ENCODE peak calls at places on chromosomes 6 and 20, in eight cellular contexts. One of them, this sample, is unnamed.
A peak's percentile ranks its signal among the peaks of the same experiment; 100 is the strongest.

GRCh38 chr6:14951704-14952103 is 294.2 kb upstream of the JARID2 start:
- DNase-seq in psoas muscle: no peak
- DNase-seq in naive B cell: no peak
- DNase-seq in effector CD4-positive, alpha-beta T cell: no peak
- DNase-seq in NCI-H345: no peak
- DNase-seq in endothelial cell: no peak
- DNase-seq in iPS-NIHi11: no peak
- DNase-seq in fibroblast of mammary gland: no peak
- DNase-seq in this sample: peak; percentile 33

GRCh38 chr6:39451831-39452230 is 129.3 kb upstream of the KCNK16 start:
- DNase-seq in effector CD4-positive, alpha-beta T cell: no peak
- DNase-seq in endothelial cell: no peak
- DNase-seq in psoas muscle: no peak
- DNase-seq in NCI-H345: no peak
- DNase-seq in iPS-NIHi11: peak; percentile 19
- DNase-seq in naive B cell: no peak
- DNase-seq in fibroblast of mammary gland: peak; percentile 8
- DNase-seq in this sample: no peak

GRCh38 chr6:127199470-127199869 is 67.2 kb upstream of the RNF146 start:
- DNase-seq in NCI-H345: no peak
- DNase-seq in naive B cell: no peak
- DNase-seq in iPS-NIHi11: no peak
- DNase-seq in fibroblast of mammary gland: no peak
- DNase-seq in endothelial cell: no peak
- DNase-seq in psoas muscle: no peak
- DNase-seq in effector CD4-positive, alpha-beta T cell: no peak
- DNase-seq in this sample: no peak

GRCh38 chr20:21378259-21378658 is 19.1 kb downstream of the NKX2-4 start:
- DNase-seq in effector CD4-positive, alpha-beta T cell: no peak
- DNase-seq in psoas muscle: no peak
- DNase-seq in naive B cell: no peak
- DNase-seq in endothelial cell: no peak
- DNase-seq in NCI-H345: no peak
- DNase-seq in iPS-NIHi11: no peak
- DNase-seq in fibroblast of mammary gland: no peak
- DNase-seq in this sample: no peak

GRCh38 chr6:146950351-146950835 is 253.8 kb upstream of the STXBP5 start:
- DNase-seq in fibroblast of mammary gland: peak; percentile 25
- DNase-seq in NCI-H345: no peak
- DNase-seq in endothelial cell: peak; percentile 11
- DNase-seq in naive B cell: no peak
- DNase-seq in iPS-NIHi11: no peak
- DNase-seq in psoas muscle: no peak
- DNase-seq in effector CD4-positive, alpha-beta T cell: no peak
- DNase-seq in this sample: no peak

GRCh38 chr20:13996265-13996664 is 949 bp downstream of the MACROD2 start:
- DNase-seq in iPS-NIHi11: no peak
- DNase-seq in NCI-H345: peak; percentile 28
- DNase-seq in fibroblast of mammary gland: no peak
- DNase-seq in psoas muscle: no peak
- DNase-seq in endothelial cell: no peak
- DNase-seq in naive B cell: no peak
- DNase-seq in effector CD4-positive, alpha-beta T cell: no peak
- DNase-seq in this sample: no peak

GRCh38 chr20:37575884-37576283 is 48.2 kb upstream of the BLCAP start:
- DNase-seq in fibroblast of mammary gland: no peak
- DNase-seq in psoas muscle: no peak
- DNase-seq in effector CD4-positive, alpha-beta T cell: no peak
- DNase-seq in NCI-H345: no peak
- DNase-seq in iPS-NIHi11: peak; percentile 59
- DNase-seq in naive B cell: peak; percentile 26
- DNase-seq in endothelial cell: peak; percentile 28
- DNase-seq in this sample: no peak

GRCh38 chr20:57828696-57829095 is 118.9 kb upstream of the PMEPA1 start:
- DNase-seq in endothelial cell: no peak
- DNase-seq in iPS-NIHi11: no peak
- DNase-seq in NCI-H345: no peak
- DNase-seq in naive B cell: no peak
- DNase-seq in effector CD4-positive, alpha-beta T cell: no peak
- DNase-seq in psoas muscle: no peak
- DNase-seq in fibroblast of mammary gland: no peak
- DNase-seq in this sample: no peak

GRCh38 chr6:89640804-89641203 is 2.3 kb upstream of the LYRM2 start:
- DNase-seq in endothelial cell: no peak
- DNase-seq in effector CD4-positive, alpha-beta T cell: no peak
- DNase-seq in psoas muscle: no peak
- DNase-seq in iPS-NIHi11: no peak
- DNase-seq in NCI-H345: no peak
- DNase-seq in fibroblast of mammary gland: peak; percentile 34
- DNase-seq in naive B cell: no peak
- DNase-seq in this sample: no peak

GRCh38 chr6:71599366-71599765 is 287.0 kb upstream of the RIMS1 start:
- DNase-seq in endothelial cell: no peak
- DNase-seq in iPS-NIHi11: no peak
- DNase-seq in NCI-H345: no peak
- DNase-seq in naive B cell: no peak
- DNase-seq in effector CD4-positive, alpha-beta T cell: no peak
- DNase-seq in psoas muscle: no peak
- DNase-seq in fibroblast of mammary gland: no peak
- DNase-seq in this sample: no peak

GRCh38 chr6:14706378-14706929 is 539.4 kb upstream of the JARID2 start:
- DNase-seq in iPS-NIHi11: no peak
- DNase-seq in effector CD4-positive, alpha-beta T cell: no peak
- DNase-seq in NCI-H345: no peak
- DNase-seq in endothelial cell: no peak
- DNase-seq in fibroblast of mammary gland: peak; percentile 100
- DNase-seq in naive B cell: no peak
- DNase-seq in psoas muscle: peak; percentile 71
- DNase-seq in this sample: peak; percentile 74

GRCh38 chr20:60903325-60903958 is 348.6 kb upstream of the CDH4 start:
- DNase-seq in psoas muscle: no peak
- DNase-seq in effector CD4-positive, alpha-beta T cell: no peak
- DNase-seq in endothelial cell: no peak
- DNase-seq in fibroblast of mammary gland: no peak
- DNase-seq in NCI-H345: no peak
- DNase-seq in iPS-NIHi11: no peak
- DNase-seq in naive B cell: no peak
- DNase-seq in this sample: no peak

GRCh38 chr20:46406986-46407670 is 713 bp upstream of the ELMO2 start:
- DNase-seq in fibroblast of mammary gland: no peak
- DNase-seq in NCI-H345: peak; percentile 94
- DNase-seq in psoas muscle: peak; percentile 87
- DNase-seq in endothelial cell: peak; percentile 17
- DNase-seq in effector CD4-positive, alpha-beta T cell: peak; percentile 73
- DNase-seq in naive B cell: no peak
- DNase-seq in iPS-NIHi11: no peak
- DNase-seq in this sample: no peak

GRCh38 chr20:61956396-61957342 is 109.0 kb downstream of the TAF4 start:
- DNase-seq in psoas muscle: no peak
- DNase-seq in endothelial cell: peak; percentile 1
- DNase-seq in effector CD4-positive, alpha-beta T cell: no peak
- DNase-seq in iPS-NIHi11: no peak
- DNase-seq in NCI-H345: peak; percentile 44
- DNase-seq in naive B cell: no peak
- DNase-seq in fibroblast of mammary gland: peak; percentile 12
- DNase-seq in this sample: no peak

GRCh38 chr20:24963672-24964517 is 14.8 kb downstream of the CST7 start:
- DNase-seq in NCI-H345: no peak
- DNase-seq in iPS-NIHi11: no peak
- DNase-seq in effector CD4-positive, alpha-beta T cell: no peak
- DNase-seq in endothelial cell: no peak
- DNase-seq in psoas muscle: no peak
- DNase-seq in fibroblast of mammary gland: no peak
- DNase-seq in naive B cell: no peak
- DNase-seq in this sample: no peak

GRCh38 chr20:16491277-16491912 is 81.9 kb downstream of the KIF16B start:
- DNase-seq in psoas muscle: no peak
- DNase-seq in NCI-H345: no peak
- DNase-seq in effector CD4-positive, alpha-beta T cell: no peak
- DNase-seq in iPS-NIHi11: no peak
- DNase-seq in endothelial cell: no peak
- DNase-seq in naive B cell: no peak
- DNase-seq in fibroblast of mammary gland: peak; percentile 80
- DNase-seq in this sample: peak; percentile 39

GRCh38 chr6:108565893-108566292 is 5.2 kb downstream of the FOXO3 start:
- DNase-seq in naive B cell: peak; percentile 76
- DNase-seq in effector CD4-positive, alpha-beta T cell: no peak
- DNase-seq in fibroblast of mammary gland: peak; percentile 98
- DNase-seq in iPS-NIHi11: no peak
- DNase-seq in endothelial cell: no peak
- DNase-seq in NCI-H345: no peak
- DNase-seq in psoas muscle: no peak
- DNase-seq in this sample: peak; percentile 55

GRCh38 chr20:19045366-19045765 is 167.1 kb upstream of the SLC24A3 start:
- DNase-seq in iPS-NIHi11: no peak
- DNase-seq in naive B cell: no peak
- DNase-seq in endothelial cell: no peak
- DNase-seq in psoas muscle: no peak
- DNase-seq in NCI-H345: no peak
- DNase-seq in fibroblast of mammary gland: no peak
- DNase-seq in effector CD4-positive, alpha-beta T cell: no peak
- DNase-seq in this sample: no peak

GRCh38 chr6:73182021-73182607 is 43.2 kb downstream of the KHDC1L start:
- DNase-seq in NCI-H345: no peak
- DNase-seq in fibroblast of mammary gland: no peak
- DNase-seq in naive B cell: no peak
- DNase-seq in iPS-NIHi11: no peak
- DNase-seq in effector CD4-positive, alpha-beta T cell: no peak
- DNase-seq in psoas muscle: no peak
- DNase-seq in endothelial cell: no peak
- DNase-seq in this sample: no peak

GRCh38 chr6:154765273-154765672 is 32.1 kb downstream of the SCAF8 start:
- DNase-seq in NCI-H345: no peak
- DNase-seq in psoas muscle: no peak
- DNase-seq in naive B cell: no peak
- DNase-seq in endothelial cell: no peak
- DNase-seq in iPS-NIHi11: no peak
- DNase-seq in effector CD4-positive, alpha-beta T cell: no peak
- DNase-seq in fibroblast of mammary gland: no peak
- DNase-seq in this sample: no peak

GRCh38 chr6:85756982-85757381 is 114.3 kb upstream of the SYNCRIP start:
- DNase-seq in effector CD4-positive, alpha-beta T cell: no peak
- DNase-seq in naive B cell: no peak
- DNase-seq in iPS-NIHi11: peak; percentile 22
- DNase-seq in NCI-H345: no peak
- DNase-seq in endothelial cell: no peak
- DNase-seq in fibroblast of mammary gland: peak; percentile 45
- DNase-seq in psoas muscle: no peak
- DNase-seq in this sample: peak; percentile 46

GRCh38 chr6:35496851-35497570 is at the start of gene TEAD3:
- DNase-seq in iPS-NIHi11: peak; percentile 96
- DNase-seq in endothelial cell: peak; percentile 64
- DNase-seq in effector CD4-positive, alpha-beta T cell: peak; percentile 32
- DNase-seq in fibroblast of mammary gland: peak; percentile 67
- DNase-seq in psoas muscle: peak; percentile 78
- DNase-seq in naive B cell: peak; percentile 62
- DNase-seq in NCI-H345: peak; percentile 27
- DNase-seq in this sample: peak; percentile 98

GRCh38 chr20:63941282-63942060 is 14.7 kb downstream of the UCKL1 start:
- DNase-seq in naive B cell: peak; percentile 55
- DNase-seq in endothelial cell: peak; percentile 60
- DNase-seq in NCI-H345: no peak
- DNase-seq in fibroblast of mammary gland: peak; percentile 23
- DNase-seq in effector CD4-positive, alpha-beta T cell: peak; percentile 69
- DNase-seq in iPS-NIHi11: peak; percentile 77
- DNase-seq in psoas muscle: peak; percentile 80
- DNase-seq in this sample: no peak

This sample was measured in GM03348.